ENCODE peak calls at places on chromosome 12, in eight cellular contexts. D is fibroblast of lung, M is NCI-H510A, F is heart right ventricle, C is heart left ventricle, B is SW 1271, X is GM04503, G is NCI-H1436. L is an unnamed sample.
A peak's percentile ranks its signal among the peaks of the same experiment; 100 is the strongest.

GRCh38 chr12:89305373-89305772 is 46.9 kb downstream of the DUSP6 start:
- DNase-seq in D (no peak), M (no peak), F (no peak), C (no peak), B (no peak), X (no peak), G (no peak), L (no peak)

GRCh38 chr12:98355322-98355721 is 160.1 kb upstream of the TMPO start:
- DNase-seq in D (no peak), M (no peak), F (no peak), C (no peak), B (peak; percentile 36), X (no peak), G (no peak), L (no peak)

GRCh38 chr12:16610006-16610520 is 4.1 kb upstream of the LMO3 start:
- DNase-seq in D (no peak), M (no peak), F (no peak), C (no peak), B (no peak), X (no peak), G (peak; percentile 51), L (no peak)

GRCh38 chr12:32365473-32366064 is 33.8 kb upstream of the FGD4 start:
- DNase-seq in D (peak; percentile 84), M (no peak), F (peak; percentile 57), C (no peak), B (peak; percentile 79), X (peak; percentile 29), G (peak; percentile 21), L (peak; percentile 57)

GRCh38 chr12:2884810-2885209 is 5.9 kb upstream of the TULP3 start:
- DNase-seq in D (no peak), M (no peak), F (no peak), C (no peak), B (no peak), X (no peak), G (no peak), L (no peak)

GRCh38 chr12:14694145-14694544 is 2.3 kb downstream of the GUCY2C start:
- DNase-seq in D (no peak), M (no peak), F (no peak), C (no peak), B (no peak), X (no peak), G (no peak), L (no peak)

GRCh38 chr12:114166360-114166759 is 200.2 kb upstream of the RBM19 start:
- DNase-seq in D (peak; percentile 80), M (no peak), F (peak; percentile 45), C (peak; percentile 38), B (peak; percentile 9), X (no peak), G (no peak), L (no peak)

GRCh38 chr12:32754101-32754500 is 1.6 kb downstream of the YARS2 start:
- DNase-seq in D (peak; percentile 5), M (no peak), F (no peak), C (no peak), B (no peak), X (no peak), G (no peak), L (no peak)

GRCh38 chr12:132508860-132509732 is 19.1 kb downstream of the FBRSL1 start:
- DNase-seq in D (no peak), M (no peak), F (no peak), C (no peak), B (no peak), X (no peak), G (no peak), L (no peak)

L was measured in pulmonary artery endothelial cell.